ENCODE peak calls at places on chromosomes 13 and 19, in ten cellular contexts. C is epithelial cell of esophagus, E is IMR-90, L is omental fat pad, A is myocyte, J is AG04449, W is upper lobe of left lung, H is tibial nerve, Z is GM06990, P is progenitor cell of endocrine pancreas. Y is an unnamed sample.

GRCh38 chr19:37654525-37654832 is 786 bp downstream of the ZFP30 start:
- DNase-seq in L (no peak), P (peak; percentile 21), A (peak; percentile 30), H (no peak), J (no peak), W (no peak), Z (no peak), C (peak; percentile 35), E (peak; percentile 26), Y (no peak)

GRCh38 chr19:11279505-11280236 is 16.3 kb upstream of the TSPAN16 start:
- DNase-seq in W (no peak), C (no peak), E (no peak), P (no peak), A (peak; percentile 71), L (no peak), Z (peak; percentile 58), J (no peak), H (no peak), Y (peak; percentile 35)

GRCh38 chr13:51494151-51494550 is 41.3 kb upstream of the INTS6 start:
- DNase-seq in H (no peak), E (peak; percentile 60), L (no peak), Z (no peak), A (no peak), P (no peak), J (no peak), C (no peak), W (no peak), Y (no peak)

GRCh38 chr19:21101511-21102242 is 19.7 kb downstream of the ZNF714 start:
- DNase-seq in Z (no peak), C (peak; percentile 20), E (peak; percentile 37), A (no peak), J (no peak), W (no peak), P (no peak), H (no peak), L (no peak), Y (no peak)

GRCh38 chr19:28020631-28021315 is 1192.2 kb downstream of the UQCRFS1 start:
- DNase-seq in C (no peak), J (no peak), A (no peak), W (no peak), E (no peak), H (no peak), Z (no peak), L (no peak), P (no peak), Y (no peak)

GRCh38 chr13:77857810-77858209 is 60.8 kb downstream of the EDNRB start:
- DNase-seq in A (no peak), W (no peak), H (no peak), Z (no peak), E (peak; percentile 72), L (no peak), C (no peak), J (no peak), P (no peak), Y (peak; percentile 78)

GRCh38 chr13:98495627-98496238 is 81.2 kb downstream of the STK24 start:
- DNase-seq in P (no peak), H (no peak), A (no peak), J (no peak), E (no peak), W (no peak), C (no peak), Z (no peak), L (no peak), Y (no peak)

GRCh38 chr13:76316998-76317527 is 569.1 kb downstream of the KCTD12 start:
- DNase-seq in E (peak; percentile 15), H (no peak), C (no peak), Z (no peak), W (no peak), P (no peak), L (no peak), J (no peak), A (no peak), Y (no peak)

GRCh38 chr19:15251749-15252397 is 19.6 kb upstream of the EPHX3 start:
- DNase-seq in C (peak; percentile 68), J (peak; percentile 90), H (peak; percentile 69), W (no peak), P (peak; percentile 23), E (peak; percentile 96), A (peak; percentile 97), Z (no peak), L (peak; percentile 31), Y (peak; percentile 95)